ENCODE peak calls at places on chromosomes 12 and 14, in ten cellular contexts. D, Z, C, U, Q, K, T, N, B and H are unnamed samples.

GRCh38 chr12:106429043-106429552 is 71.5 kb downstream of the POLR3B start:
- DNase-seq in D (no peak), Z (no peak), C (no peak), U (no peak), Q (no peak), K (no peak), T (no peak), N (no peak), B (no peak), H (no peak)

GRCh38 chr12:122421263-122421814 is 1.1 kb downstream of the CLIP1 start:
- DNase-seq in D (peak), Z (no peak), C (no peak), U (peak), Q (no peak), K (peak), T (no peak), N (no peak), B (peak), H (no peak)

GRCh38 chr12:86230516-86231146 is 25.6 kb downstream of the MGAT4C start:
- DNase-seq in D (no peak), Z (peak), C (no peak), U (no peak), Q (no peak), K (peak), T (peak), N (no peak), B (no peak), H (no peak)

GRCh38 chr12:6450869-6451347 is 934 bp upstream of the TAPBPL start:
- DNase-seq in D (no peak), Z (no peak), C (peak), U (no peak), Q (no peak), K (no peak), T (no peak), N (no peak), B (no peak), H (no peak)

GRCh38 chr12:48286665-48287064 is 64.1 kb downstream of the ZNF641 start:
- DNase-seq in D (no peak), Z (no peak), C (no peak), U (no peak), Q (no peak), K (peak), T (no peak), N (no peak), B (no peak), H (no peak)

GRCh38 chr14:20388159-20388558 is 25.1 kb downstream of the TEP1 start:
- DNase-seq in D (no peak), Z (no peak), C (no peak), U (no peak), Q (no peak), K (no peak), T (peak), N (no peak), B (no peak), H (no peak)

GRCh38 chr12:105334568-105334967 is 4.1 kb downstream of the C12orf75 start:
- DNase-seq in D (no peak), Z (no peak), C (peak), U (no peak), Q (peak), K (peak), T (peak), N (no peak), B (no peak), H (no peak)

GRCh38 chr14:104355101-104355691 is 216.8 kb downstream of the KIF26A start:
- DNase-seq in D (peak), Z (no peak), C (no peak), U (peak), Q (no peak), K (no peak), T (no peak), N (no peak), B (peak), H (no peak)

GRCh38 chr12:118193958-118194357 is 58.0 kb downstream of the PEBP1 start:
- DNase-seq in D (no peak), Z (no peak), C (no peak), U (no peak), Q (no peak), K (no peak), T (no peak), N (no peak), B (no peak), H (no peak)

GRCh38 chr14:31261859-31262739 is 54.5 kb upstream of the HECTD1 start:
- DNase-seq in D (no peak), Z (no peak), C (peak), U (no peak), Q (no peak), K (peak), T (no peak), N (no peak), B (peak), H (no peak)

GRCh38 chr12:124259168-124260066 is 35.5 kb upstream of the RFLNA start:
- DNase-seq in D (no peak), Z (no peak), C (no peak), U (no peak), Q (no peak), K (peak), T (no peak), N (no peak), B (no peak), H (no peak)

GRCh38 chr14:68783408-68784297 is 9.2 kb downstream of the ZFP36L1 start:
- DNase-seq in D (peak), Z (no peak), C (no peak), U (no peak), Q (no peak), K (no peak), T (no peak), N (no peak), B (peak), H (no peak)

GRCh38 chr12:52920937-52921336 is 16.1 kb upstream of the KRT8 start:
- DNase-seq in D (no peak), Z (no peak), C (no peak), U (no peak), Q (no peak), K (no peak), T (no peak), N (no peak), B (no peak), H (no peak)

GRCh38 chr14:71468701-71469100 is 463.5 kb upstream of the RGS6 start:
- DNase-seq in D (no peak), Z (no peak), C (no peak), U (no peak), Q (no peak), K (no peak), T (no peak), N (no peak), B (no peak), H (no peak)

GRCh38 chr12:93387780-93388179 is 10.1 kb downstream of the NUDT4 start:
- DNase-seq in D (no peak), Z (no peak), C (peak), U (no peak), Q (no peak), K (peak), T (no peak), N (no peak), B (no peak), H (no peak)

GRCh38 chr14:20986811-20987210 is 3.0 kb upstream of the METTL17 start:
- DNase-seq in D (no peak), Z (peak), C (peak), U (no peak), Q (peak), K (peak), T (peak), N (peak), B (no peak), H (peak)

DNA sequence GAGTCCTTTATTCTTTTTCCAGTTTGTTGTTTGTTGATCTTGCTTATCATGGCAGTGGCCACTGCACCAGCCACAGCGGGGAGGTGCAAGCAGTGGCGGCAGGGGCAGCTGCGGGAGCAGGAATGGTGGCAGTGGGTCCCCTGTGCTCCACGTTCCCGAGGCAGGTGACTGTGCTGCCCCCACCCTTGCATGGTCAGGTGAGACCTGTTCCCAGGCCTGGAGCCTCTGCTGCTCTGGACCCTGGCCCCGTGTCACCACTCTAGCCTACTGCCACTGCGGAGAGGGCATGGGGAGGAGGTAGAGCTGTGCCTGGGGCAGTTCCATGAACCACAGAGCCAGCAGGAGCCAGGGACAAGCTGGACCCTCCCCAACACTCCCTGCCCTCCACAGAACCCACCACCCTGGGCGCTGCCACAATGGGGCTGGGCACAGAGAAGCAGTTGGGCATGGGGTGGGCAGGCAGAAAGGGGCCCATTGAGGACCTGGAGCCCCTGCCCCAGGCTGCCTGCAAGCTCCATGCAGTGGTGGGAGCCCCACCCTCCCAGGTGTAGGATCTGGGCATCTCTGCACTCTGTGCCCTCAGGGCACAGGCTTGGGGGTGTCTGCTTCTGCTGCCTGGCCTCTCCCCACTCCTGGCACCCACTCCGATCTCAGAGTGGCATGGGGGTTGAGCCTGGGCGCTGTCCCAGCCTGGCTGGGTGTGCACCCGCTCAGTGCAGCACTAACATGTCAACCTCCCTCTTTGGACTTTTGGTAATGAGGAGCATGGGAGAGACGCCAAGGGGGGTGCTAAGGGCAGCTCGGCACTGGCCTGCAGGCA is 23.1 kb upstream of the WDR20 start:
- DNase-seq in D (no peak), Z (no peak), C (no peak), U (no peak), Q (no peak), K (no peak), T (no peak), N (no peak), B (no peak), H (no peak)
- TF ChIP-seq CTCF in D (no peak), Z (no peak), C (no peak), U (no peak), Q (no peak), K (no peak), T (no peak), N (no peak), B (no peak), H (no peak)

GRCh38 chr12:110906088-110906487 is 14.3 kb downstream of the MYL2 start:
- DNase-seq in D (no peak), Z (no peak), C (no peak), U (no peak), Q (no peak), K (no peak), T (no peak), N (no peak), B (no peak), H (no peak)
- H3K4me3 ChIP-seq in D (no peak), Z (no peak), C (no peak), U (no peak), Q (no peak), K (no peak), T (no peak), N (no peak), B (no peak), H (no peak)

GRCh38 chr14:61694830-61695694 is at the start of gene HIF1A:
- DNase-seq in D (peak), Z (peak), C (peak), U (peak), Q (peak), K (peak), T (peak), N (peak), B (peak), H (peak)
- TF ChIP-seq CTCF in D (peak), Z (no peak), C (no peak), U (no peak), Q (peak), K (peak), T (no peak), N (peak), B (no peak), H (peak)

GRCh38 chr12:66194122-66194521 is 5.1 kb downstream of the IRAK3 start:
- DNase-seq in D (no peak), Z (no peak), C (no peak), U (no peak), Q (no peak), K (no peak), T (no peak), N (no peak), B (no peak), H (no peak)
- H3K4me3 ChIP-seq in D (no peak), Z (no peak), C (no peak), U (no peak), Q (no peak), K (no peak), T (no peak), N (no peak), B (no peak), H (no peak)

GRCh38 chr12:130765186-130765659 is 49.1 kb upstream of the RIMBP2 start:
- DNase-seq in D (no peak), Z (peak), C (no peak), U (no peak), Q (no peak), K (peak), T (no peak), N (no peak), B (no peak), H (no peak)

GRCh38 chr12:130770413-130771028 is 54.4 kb upstream of the RIMBP2 start:
- DNase-seq in D (no peak), Z (no peak), C (no peak), U (no peak), Q (no peak), K (no peak), T (no peak), N (no peak), B (no peak), H (no peak)

GRCh38 chr12:130766470-130766869 is 50.4 kb upstream of the RIMBP2 start:
- DNase-seq in D (no peak), Z (no peak), C (no peak), U (no peak), Q (no peak), K (no peak), T (no peak), N (no peak), B (no peak), H (no peak)

GRCh38 chr12:130764475-130765185 is 48.5 kb upstream of the RIMBP2 start:
- DNase-seq in D (no peak), Z (peak), C (no peak), U (no peak), Q (no peak), K (peak), T (peak), N (no peak), B (no peak), H (no peak)

GRCh38 chr12:130768120-130768519 is 52.0 kb upstream of the RIMBP2 start:
- DNase-seq in D (no peak), Z (no peak), C (no peak), U (no peak), Q (no peak), K (no peak), T (no peak), N (no peak), B (no peak), H (no peak)
- TF ChIP-seq CTCF in D (no peak), Z (no peak), C (no peak), U (no peak), Q (no peak), K (no peak), T (no peak), N (no peak), B (no peak), H (no peak)

DNA sequence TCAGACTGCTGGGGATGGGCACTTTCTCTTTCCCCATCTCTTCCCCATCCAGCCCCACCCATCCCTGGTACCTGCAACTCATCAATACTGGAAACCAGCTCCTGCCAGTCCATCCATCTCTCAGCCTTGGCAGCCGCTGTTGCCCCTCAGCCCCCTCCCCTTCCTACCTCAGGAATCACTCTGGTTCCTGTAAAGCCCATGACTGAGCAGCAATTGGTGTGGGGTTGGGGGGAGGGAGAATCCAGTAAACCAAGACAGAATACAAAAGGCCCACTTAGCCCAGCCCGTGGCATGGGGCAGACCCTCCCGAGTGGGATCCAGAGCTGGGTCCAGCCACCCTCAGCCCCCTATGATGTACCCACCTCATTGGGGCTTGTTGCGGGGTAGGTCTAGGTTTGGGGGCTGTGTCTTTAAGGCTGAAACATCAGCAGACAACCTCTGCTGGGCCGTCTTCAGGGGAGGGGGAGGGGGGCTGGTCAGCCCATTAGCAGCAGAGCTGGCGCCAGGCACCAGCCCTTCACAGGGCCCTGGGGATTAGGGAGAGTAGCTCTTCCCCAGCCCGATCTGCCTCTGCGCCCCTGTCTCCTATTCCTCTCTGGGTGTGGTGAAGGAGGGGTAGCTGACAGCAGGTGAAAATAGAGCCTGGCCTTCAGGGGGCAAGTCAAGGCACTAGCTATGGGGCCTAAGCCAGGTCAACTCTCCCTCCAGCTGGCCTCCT is 702 bp upstream of the PRPH start:
- DNase-seq in D (no peak), Z (no peak), C (no peak), U (no peak), Q (no peak), K (no peak), T (no peak), N (no peak), B (no peak), H (no peak)
- H3K4me3 ChIP-seq in D (no peak), Z (no peak), C (no peak), U (no peak), Q (no peak), K (no peak), T (no peak), N (no peak), B (no peak), H (no peak)

GRCh38 chr12:51913071-51914033 is 6.0 kb downstream of the ACVRL1 start:
- DNase-seq in D (no peak), Z (no peak), C (no peak), U (no peak), Q (no peak), K (no peak), T (no peak), N (no peak), B (no peak), H (no peak)
- TF ChIP-seq CTCF in D (no peak), Z (peak), C (no peak), U (no peak), Q (no peak), K (no peak), T (no peak), N (peak), B (no peak), H (no peak)

GRCh38 chr12:38903596-38903995 is 1.8 kb downstream of the CPNE8 start:
- DNase-seq in D (no peak), Z (no peak), C (no peak), U (no peak), Q (no peak), K (no peak), T (no peak), N (no peak), B (no peak), H (no peak)

GRCh38 chr12:38904932-38905479 is 385 bp downstream of the CPNE8 start:
- DNase-seq in D (peak), Z (no peak), C (peak), U (peak), Q (no peak), K (peak), T (no peak), N (peak), B (peak), H (no peak)

GRCh38 chr12:38905480-38906351 is at the start of gene CPNE8:
- DNase-seq in D (peak), Z (no peak), C (peak), U (peak), Q (no peak), K (peak), T (no peak), N (peak), B (peak), H (no peak)

GRCh38 chr12:38907171-38907923 is 2.0 kb upstream of the CPNE8 start:
- DNase-seq in D (no peak), Z (no peak), C (no peak), U (no peak), Q (no peak), K (peak), T (no peak), N (no peak), B (no peak), H (no peak)

DNA sequence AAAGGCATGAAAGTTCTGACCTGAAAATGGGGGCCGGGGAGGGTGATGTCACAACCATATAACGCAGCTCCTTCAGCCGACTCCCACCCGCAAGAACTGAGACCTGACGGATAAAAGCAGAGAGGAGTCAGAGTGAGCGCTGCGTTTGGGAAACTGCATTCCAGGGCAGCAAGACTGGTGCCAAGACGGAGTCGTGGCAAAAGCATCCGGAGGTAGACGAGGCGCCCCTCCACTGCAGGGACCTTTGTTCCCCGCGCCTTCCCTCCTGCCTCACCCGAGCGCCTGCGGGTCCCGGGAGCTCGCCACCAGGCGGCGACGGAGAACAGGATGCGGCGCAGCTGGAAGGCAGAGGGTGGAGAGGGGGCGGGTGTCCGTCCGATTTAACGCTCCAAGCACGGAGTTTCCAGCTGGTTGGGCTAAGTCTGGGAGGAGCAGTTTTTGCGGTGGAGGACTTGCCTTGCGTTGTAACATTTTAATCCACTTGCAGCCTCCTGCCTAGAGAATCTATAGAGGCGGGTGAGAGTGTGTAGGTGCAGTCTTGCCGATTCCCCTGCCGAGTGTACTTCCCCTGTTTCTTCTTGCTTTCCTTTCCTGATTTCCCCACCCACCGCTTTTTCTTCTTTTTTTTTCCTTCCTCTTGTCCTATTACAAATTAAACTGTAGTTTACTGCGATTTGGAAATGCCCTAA is 1.2 kb upstream of the CPNE8 start:
- DNase-seq in D (peak), Z (no peak), C (peak), U (peak), Q (no peak), K (peak), T (peak), N (peak), B (peak), H (peak)
- H3K4me3 ChIP-seq in D (peak), Z (peak), C (peak), U (peak), Q (no peak), K (peak), T (peak), N (peak), B (peak), H (peak)

GRCh38 chr14:95123895-95124579 is 33.3 kb downstream of the DICER1 start:
- DNase-seq in D (no peak), Z (no peak), C (no peak), U (peak), Q (no peak), K (no peak), T (no peak), N (no peak), B (no peak), H (no peak)
- TF ChIP-seq CTCF in D (no peak), Z (no peak), C (no peak), U (no peak), Q (no peak), K (no peak), T (no peak), N (no peak), B (no peak), H (no peak)

GRCh38 chr14:75295061-75295461 is 16.4 kb downstream of the FOS start:
- DNase-seq in D (peak), Z (no peak), C (peak), U (no peak), Q (no peak), K (peak), T (no peak), N (no peak), B (peak), H (no peak)
- H3K4me3 ChIP-seq in D (no peak), Z (peak), C (peak), U (peak), Q (peak), K (peak), T (peak), N (peak), B (peak), H (peak)